ENCODE peak calls at places on chromosomes 6 and 20, in ten cellular contexts. One of them, this sample, is unnamed.

GRCh38 chr6:33206027-33206863 is 1.8 kb downstream of the HSD17B8 start:
- DNase-seq in tibial artery: no peak
- DNase-seq in ascending aorta: peak; percentile 48
- DNase-seq in heart left ventricle: no peak
- DNase-seq in testis: no peak
- DNase-seq in neural progenitor cell: no peak
- DNase-seq in ovary: no peak
- DNase-seq in stomach: no peak
- DNase-seq in lung: no peak
- DNase-seq in A549: no peak
- DNase-seq in this sample: no peak

GRCh38 chr6:157859775-157860504 is 36.9 kb downstream of the SNX9 start:
- DNase-seq in tibial artery: no peak
- DNase-seq in ascending aorta: no peak
- DNase-seq in heart left ventricle: no peak
- DNase-seq in testis: no peak
- DNase-seq in neural progenitor cell: no peak
- DNase-seq in ovary: no peak
- DNase-seq in stomach: no peak
- DNase-seq in lung: no peak
- DNase-seq in A549: no peak
- DNase-seq in this sample: no peak

GRCh38 chr20:51473256-51473655 is 69.3 kb downstream of the NFATC2 start:
- DNase-seq in tibial artery: no peak
- DNase-seq in ascending aorta: no peak
- DNase-seq in heart left ventricle: no peak
- DNase-seq in testis: no peak
- DNase-seq in neural progenitor cell: no peak
- DNase-seq in ovary: no peak
- DNase-seq in stomach: no peak
- DNase-seq in lung: no peak
- DNase-seq in A549: no peak
- DNase-seq in this sample: peak; percentile 32

GRCh38 chr20:13865825-13866351 is 81.1 kb downstream of the NDUFAF5 start:
- DNase-seq in tibial artery: no peak
- DNase-seq in ascending aorta: no peak
- DNase-seq in heart left ventricle: no peak
- DNase-seq in testis: no peak
- DNase-seq in neural progenitor cell: no peak
- DNase-seq in ovary: no peak
- DNase-seq in stomach: no peak
- DNase-seq in lung: no peak
- DNase-seq in A549: no peak
- DNase-seq in this sample: no peak

GRCh38 chr6:128731249-128732165 is 151.4 kb upstream of the LAMA2 start:
- DNase-seq in tibial artery: no peak
- DNase-seq in ascending aorta: no peak
- DNase-seq in heart left ventricle: no peak
- DNase-seq in testis: no peak
- DNase-seq in neural progenitor cell: peak; percentile 67
- DNase-seq in ovary: no peak
- DNase-seq in stomach: no peak
- DNase-seq in lung: no peak
- DNase-seq in A549: peak; percentile 8
- DNase-seq in this sample: peak; percentile 37

GRCh38 chr6:30972816-30973215 is 10.7 kb upstream of the MUC21 start:
- DNase-seq in tibial artery: no peak
- DNase-seq in ascending aorta: no peak
- DNase-seq in heart left ventricle: no peak
- DNase-seq in testis: no peak
- DNase-seq in neural progenitor cell: no peak
- DNase-seq in ovary: no peak
- DNase-seq in stomach: no peak
- DNase-seq in lung: no peak
- DNase-seq in A549: no peak
- DNase-seq in this sample: no peak

GRCh38 chr20:63322146-63322922 is 29.3 kb downstream of the COL20A1 start:
- DNase-seq in tibial artery: peak; percentile 18
- DNase-seq in ascending aorta: peak; percentile 50
- DNase-seq in heart left ventricle: no peak
- DNase-seq in testis: no peak
- DNase-seq in neural progenitor cell: no peak
- DNase-seq in ovary: no peak
- DNase-seq in stomach: no peak
- DNase-seq in lung: no peak
- DNase-seq in A549: no peak
- DNase-seq in this sample: peak; percentile 41

GRCh38 chr20:50320910-50321796 is 130.5 kb downstream of the CEBPB start:
- DNase-seq in tibial artery: peak; percentile 94
- DNase-seq in ascending aorta: peak; percentile 97
- DNase-seq in heart left ventricle: peak; percentile 72
- DNase-seq in testis: peak; percentile 79
- DNase-seq in neural progenitor cell: peak; percentile 85
- DNase-seq in ovary: peak; percentile 97
- DNase-seq in stomach: peak; percentile 89
- DNase-seq in lung: peak; percentile 90
- DNase-seq in A549: peak; percentile 98
- DNase-seq in this sample: peak; percentile 85

DNA sequence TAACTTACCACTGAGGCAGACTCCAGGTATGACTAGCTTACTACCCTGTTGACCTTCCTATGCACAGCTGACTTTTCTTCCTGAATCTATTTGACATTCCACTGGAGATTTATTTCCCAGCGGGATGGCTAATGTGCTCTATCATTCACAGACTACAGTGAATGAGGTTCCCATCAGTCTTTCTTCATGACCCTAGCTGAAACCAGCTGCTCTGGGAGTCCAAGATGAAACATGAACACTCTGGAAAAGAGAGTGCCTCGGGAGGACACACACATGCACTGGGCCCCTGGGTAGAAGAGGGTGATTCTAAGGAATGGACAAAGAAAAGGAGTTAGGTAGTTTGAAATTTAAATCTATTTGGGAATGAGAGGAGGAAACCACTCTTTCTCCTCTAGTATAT is 82.6 kb upstream of the DST start:
- DNase-seq in tibial artery: no peak
- DNase-seq in ascending aorta: no peak
- DNase-seq in heart left ventricle: no peak
- DNase-seq in testis: no peak
- DNase-seq in neural progenitor cell: peak; percentile 13
- DNase-seq in ovary: no peak
- DNase-seq in stomach: no peak
- DNase-seq in lung: no peak
- DNase-seq in A549: no peak
- DNase-seq in this sample: no peak
- H3K4me1 ChIP-seq in tibial artery: no peaks in the 10 kb centered on the region
- H3K4me1 ChIP-seq in ascending aorta: peaks cover 23% of the 10 kb centered on the region
- H3K4me1 ChIP-seq in heart left ventricle: peaks cover 58% of the 10 kb centered on the region
- H3K4me1 ChIP-seq in testis: no peaks in the 10 kb centered on the region
- H3K4me1 ChIP-seq in neural progenitor cell: peaks cover 30% of the 10 kb centered on the region
- H3K4me1 ChIP-seq in ovary: peaks cover 11% of the 10 kb centered on the region
- H3K4me1 ChIP-seq in stomach: peaks cover 32% of the 10 kb centered on the region
- H3K4me1 ChIP-seq in lung: no peaks in the 10 kb centered on the region
- H3K4me1 ChIP-seq in A549: peaks cover 66% of the 10 kb centered on the region
- H3K4me1 ChIP-seq in this sample: peaks cover 68% of the 10 kb centered on the region

GRCh38 chr6:25027221-25027916 is 91.6 kb upstream of the RIPOR2 start:
- DNase-seq in tibial artery: no peak
- DNase-seq in ascending aorta: no peak
- DNase-seq in heart left ventricle: no peak
- DNase-seq in testis: no peak
- DNase-seq in neural progenitor cell: no peak
- DNase-seq in ovary: no peak
- DNase-seq in stomach: peak; percentile 39
- DNase-seq in lung: peak; percentile 50
- DNase-seq in A549: no peak
- DNase-seq in this sample: no peak
- TF ChIP-seq CTCF in tibial artery: no peak
- TF ChIP-seq CTCF in ascending aorta: no peak
- TF ChIP-seq CTCF in heart left ventricle: no peak
- TF ChIP-seq CTCF in testis: no peak
- TF ChIP-seq CTCF in neural progenitor cell: no peak
- TF ChIP-seq CTCF in ovary: no peak
- TF ChIP-seq CTCF in stomach: no peak
- TF ChIP-seq CTCF in lung: no peak
- TF ChIP-seq CTCF in A549: no peak
- TF ChIP-seq CTCF in this sample: no peak

GRCh38 chr6:41039060-41039998 is at the start of gene UNC5CL:
- DNase-seq in tibial artery: no peak
- DNase-seq in ascending aorta: no peak
- DNase-seq in heart left ventricle: no peak
- DNase-seq in testis: peak; percentile 49
- DNase-seq in neural progenitor cell: peak; percentile 63
- DNase-seq in ovary: no peak
- DNase-seq in stomach: peak; percentile 78
- DNase-seq in lung: peak; percentile 74
- DNase-seq in A549: peak; percentile 64
- DNase-seq in this sample: peak; percentile 84

GRCh38 chr6:41037107-41037900 is 1.7 kb downstream of the UNC5CL start:
- DNase-seq in tibial artery: no peak
- DNase-seq in ascending aorta: no peak
- DNase-seq in heart left ventricle: no peak
- DNase-seq in testis: no peak
- DNase-seq in neural progenitor cell: no peak
- DNase-seq in ovary: no peak
- DNase-seq in stomach: no peak
- DNase-seq in lung: no peak
- DNase-seq in A549: no peak
- DNase-seq in this sample: no peak

GRCh38 chr6:41036188-41036587 is 2.8 kb downstream of the UNC5CL start:
- DNase-seq in tibial artery: no peak
- DNase-seq in ascending aorta: no peak
- DNase-seq in heart left ventricle: no peak
- DNase-seq in testis: no peak
- DNase-seq in neural progenitor cell: no peak
- DNase-seq in ovary: no peak
- DNase-seq in stomach: no peak
- DNase-seq in lung: no peak
- DNase-seq in A549: peak; percentile 21
- DNase-seq in this sample: no peak

GRCh38 chr6:41033776-41034175 is 5.2 kb downstream of the UNC5CL start:
- DNase-seq in tibial artery: no peak
- DNase-seq in ascending aorta: no peak
- DNase-seq in heart left ventricle: no peak
- DNase-seq in testis: no peak
- DNase-seq in neural progenitor cell: no peak
- DNase-seq in ovary: no peak
- DNase-seq in stomach: no peak
- DNase-seq in lung: no peak
- DNase-seq in A549: no peak
- DNase-seq in this sample: no peak

DNA sequence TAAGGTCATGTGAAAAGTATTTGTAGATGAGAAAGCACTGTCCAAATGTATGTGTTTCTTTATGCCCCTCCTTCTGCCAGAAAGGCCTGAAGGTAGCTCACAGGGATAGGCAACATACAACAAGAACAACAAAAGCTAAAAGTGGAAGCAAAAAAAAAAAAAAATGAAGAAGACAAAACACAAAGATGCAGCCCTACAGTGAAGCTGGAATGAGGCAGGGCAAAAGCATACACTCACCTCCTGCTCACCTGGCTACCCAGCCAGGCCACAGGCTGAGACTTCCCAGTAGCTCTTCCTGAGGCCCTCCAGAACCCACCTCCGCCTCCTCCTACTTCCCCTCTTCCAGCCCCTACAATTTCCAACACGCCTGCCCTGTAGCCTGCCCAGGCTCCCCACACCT is 2.4 kb downstream of the UNC5CL start:
- DNase-seq in tibial artery: no peak
- DNase-seq in ascending aorta: no peak
- DNase-seq in heart left ventricle: no peak
- DNase-seq in testis: no peak
- DNase-seq in neural progenitor cell: no peak
- DNase-seq in ovary: no peak
- DNase-seq in stomach: no peak
- DNase-seq in lung: no peak
- DNase-seq in A549: no peak
- DNase-seq in this sample: no peak
- H3K4me1 ChIP-seq in tibial artery: no peaks in the 10 kb centered on the region
- H3K4me1 ChIP-seq in ascending aorta: no peaks in the 10 kb centered on the region
- H3K4me1 ChIP-seq in heart left ventricle: no peaks in the 10 kb centered on the region
- H3K4me1 ChIP-seq in testis: no peaks in the 10 kb centered on the region
- H3K4me1 ChIP-seq in neural progenitor cell: peaks cover 4% of the 10 kb centered on the region
- H3K4me1 ChIP-seq in ovary: no peaks in the 10 kb centered on the region
- H3K4me1 ChIP-seq in stomach: peaks cover 33% of the 10 kb centered on the region
- H3K4me1 ChIP-seq in lung: no peaks in the 10 kb centered on the region
- H3K4me1 ChIP-seq in A549: peaks cover 51% of the 10 kb centered on the region
- H3K4me1 ChIP-seq in this sample: peaks cover 48% of the 10 kb centered on the region

GRCh38 chr6:152874846-152875568 is 107.8 kb downstream of the FBXO5 start:
- DNase-seq in tibial artery: no peak
- DNase-seq in ascending aorta: no peak
- DNase-seq in heart left ventricle: no peak
- DNase-seq in testis: no peak
- DNase-seq in neural progenitor cell: no peak
- DNase-seq in ovary: no peak
- DNase-seq in stomach: no peak
- DNase-seq in lung: no peak
- DNase-seq in A549: no peak
- DNase-seq in this sample: no peak
- TF ChIP-seq CTCF in tibial artery: no peak
- TF ChIP-seq CTCF in ascending aorta: no peak
- TF ChIP-seq CTCF in heart left ventricle: no peak
- TF ChIP-seq CTCF in testis: no peak
- TF ChIP-seq CTCF in neural progenitor cell: no peak
- TF ChIP-seq CTCF in ovary: no peak
- TF ChIP-seq CTCF in stomach: no peak
- TF ChIP-seq CTCF in lung: no peak
- TF ChIP-seq CTCF in A549: no peak
- TF ChIP-seq CTCF in this sample: no peak

DNA sequence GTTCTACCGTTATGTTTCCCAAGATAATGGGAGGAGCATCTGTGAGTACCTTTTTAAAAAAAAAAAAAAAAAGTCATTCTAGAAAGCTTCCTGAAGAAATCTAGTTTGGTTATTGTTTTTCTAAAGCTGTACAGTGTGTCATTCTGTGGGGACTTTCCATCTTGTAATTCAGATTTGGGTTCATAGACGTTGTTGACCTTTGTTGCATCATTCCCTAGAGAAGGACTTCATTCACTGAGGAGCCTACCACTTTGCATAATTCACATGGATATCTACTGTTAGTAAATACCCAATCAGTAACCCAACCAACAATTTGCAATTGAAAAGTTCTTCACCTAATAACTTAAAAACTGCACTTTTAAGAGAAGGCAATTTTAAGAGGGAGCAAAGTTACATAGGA is 60.1 kb downstream of the RPP40 start:
- DNase-seq in tibial artery: no peak
- DNase-seq in ascending aorta: no peak
- DNase-seq in heart left ventricle: no peak
- DNase-seq in testis: no peak
- DNase-seq in neural progenitor cell: no peak
- DNase-seq in ovary: no peak
- DNase-seq in stomach: no peak
- DNase-seq in lung: no peak
- DNase-seq in A549: no peak
- DNase-seq in this sample: no peak
- H3K4me1 ChIP-seq in tibial artery: no peaks in the 10 kb centered on the region
- H3K4me1 ChIP-seq in ascending aorta: peaks cover 4% of the 10 kb centered on the region
- H3K4me1 ChIP-seq in heart left ventricle: peaks cover 19% of the 10 kb centered on the region
- H3K4me1 ChIP-seq in testis: peaks cover 4% of the 10 kb centered on the region
- H3K4me1 ChIP-seq in neural progenitor cell: peaks cover 15% of the 10 kb centered on the region
- H3K4me1 ChIP-seq in ovary: peaks cover 9% of the 10 kb centered on the region
- H3K4me1 ChIP-seq in stomach: peaks cover 10% of the 10 kb centered on the region
- H3K4me1 ChIP-seq in lung: peaks cover 2% of the 10 kb centered on the region
- H3K4me1 ChIP-seq in A549: peaks cover 41% of the 10 kb centered on the region
- H3K4me1 ChIP-seq in this sample: peaks cover 12% of the 10 kb centered on the region

This sample was measured in Caco-2.